ENCODE peak calls at places on chromosomes 2 and 18, in seven cellular contexts. One of them, this sample, is unnamed.

GRCh38 chr2:196205891-196206408 is 34.6 kb upstream of the STK17B start:
- DNase-seq in A549: no peak
- DNase-seq in IMR-90: no peak
- DNase-seq in ovary: no peak
- DNase-seq in choroid plexus epithelial cell: peak
- DNase-seq in lower leg skin: peak
- DNase-seq in body of pancreas: no peak
- DNase-seq in this sample: no peak

GRCh38 chr2:218746470-218746795 is 35.5 kb upstream of the CYP27A1 start:
- DNase-seq in A549: no peak
- DNase-seq in IMR-90: no peak
- DNase-seq in ovary: no peak
- DNase-seq in choroid plexus epithelial cell: no peak
- DNase-seq in lower leg skin: no peak
- DNase-seq in body of pancreas: no peak
- DNase-seq in this sample: no peak

GRCh38 chr18:27558388-27559158 is 373.5 kb upstream of the CHST9 start:
- DNase-seq in A549: no peak
- DNase-seq in IMR-90: no peak
- DNase-seq in ovary: no peak
- DNase-seq in choroid plexus epithelial cell: no peak
- DNase-seq in lower leg skin: no peak
- DNase-seq in body of pancreas: no peak
- DNase-seq in this sample: no peak

GRCh38 chr2:76610451-76610850 is 899.7 kb upstream of the GCFC2 start:
- DNase-seq in A549: no peak
- DNase-seq in IMR-90: no peak
- DNase-seq in ovary: no peak
- DNase-seq in choroid plexus epithelial cell: no peak
- DNase-seq in lower leg skin: no peak
- DNase-seq in body of pancreas: no peak
- DNase-seq in this sample: no peak

GRCh38 chr2:209763106-209763505 is 8.5 kb upstream of the UNC80 start:
- DNase-seq in A549: no peak
- DNase-seq in IMR-90: no peak
- DNase-seq in ovary: no peak
- DNase-seq in choroid plexus epithelial cell: no peak
- DNase-seq in lower leg skin: no peak
- DNase-seq in body of pancreas: no peak
- DNase-seq in this sample: no peak

GRCh38 chr2:189178726-189179606 is 595 bp downstream of the COL5A2 start:
- DNase-seq in A549: peak
- DNase-seq in IMR-90: peak
- DNase-seq in ovary: peak
- DNase-seq in choroid plexus epithelial cell: peak
- DNase-seq in lower leg skin: no peak
- DNase-seq in body of pancreas: no peak
- DNase-seq in this sample: no peak

GRCh38 chr2:9739508-9739907 is 103.8 kb upstream of the TAF1B start:
- DNase-seq in A549: no peak
- DNase-seq in IMR-90: no peak
- DNase-seq in ovary: peak
- DNase-seq in choroid plexus epithelial cell: no peak
- DNase-seq in lower leg skin: peak
- DNase-seq in body of pancreas: no peak
- DNase-seq in this sample: no peak

GRCh38 chr2:3329491-3329890 is 48.1 kb downstream of the EIPR1 start:
- DNase-seq in A549: no peak
- DNase-seq in IMR-90: no peak
- DNase-seq in ovary: no peak
- DNase-seq in choroid plexus epithelial cell: no peak
- DNase-seq in lower leg skin: no peak
- DNase-seq in body of pancreas: no peak
- DNase-seq in this sample: no peak

GRCh38 chr2:64400103-64400728 is 53.7 kb upstream of the LGALSL start:
- DNase-seq in A549: no peak
- DNase-seq in IMR-90: no peak
- DNase-seq in ovary: no peak
- DNase-seq in choroid plexus epithelial cell: peak
- DNase-seq in lower leg skin: no peak
- DNase-seq in body of pancreas: no peak
- DNase-seq in this sample: no peak

GRCh38 chr2:67215214-67215613 is 181.9 kb upstream of the ETAA1 start:
- DNase-seq in A549: peak
- DNase-seq in IMR-90: peak
- DNase-seq in ovary: peak
- DNase-seq in choroid plexus epithelial cell: peak
- DNase-seq in lower leg skin: no peak
- DNase-seq in body of pancreas: peak
- DNase-seq in this sample: no peak

GRCh38 chr2:238239552-238239871 is 326 bp downstream of the HES6 start:
- DNase-seq in A549: no peak
- DNase-seq in IMR-90: no peak
- DNase-seq in ovary: no peak
- DNase-seq in choroid plexus epithelial cell: no peak
- DNase-seq in lower leg skin: no peak
- DNase-seq in body of pancreas: no peak
- DNase-seq in this sample: no peak

GRCh38 chr2:12416600-12416999 is 300.1 kb upstream of the TRIB2 start:
- DNase-seq in A549: no peak
- DNase-seq in IMR-90: peak
- DNase-seq in ovary: peak
- DNase-seq in choroid plexus epithelial cell: peak
- DNase-seq in lower leg skin: no peak
- DNase-seq in body of pancreas: peak
- DNase-seq in this sample: no peak

GRCh38 chr2:179580378-179581146 is 280.9 kb downstream of the ZNF385B start:
- DNase-seq in A549: no peak
- DNase-seq in IMR-90: no peak
- DNase-seq in ovary: no peak
- DNase-seq in choroid plexus epithelial cell: no peak
- DNase-seq in lower leg skin: no peak
- DNase-seq in body of pancreas: peak
- DNase-seq in this sample: no peak

GRCh38 chr2:65057391-65058052 is 1.3 kb downstream of the CEP68 start:
- DNase-seq in A549: no peak
- DNase-seq in IMR-90: peak
- DNase-seq in ovary: no peak
- DNase-seq in choroid plexus epithelial cell: peak
- DNase-seq in lower leg skin: no peak
- DNase-seq in body of pancreas: no peak
- DNase-seq in this sample: no peak

GRCh38 chr2:111202266-111203040 is 81.7 kb downstream of the BCL2L11 start:
- DNase-seq in A549: no peak
- DNase-seq in IMR-90: peak
- DNase-seq in ovary: no peak
- DNase-seq in choroid plexus epithelial cell: peak
- DNase-seq in lower leg skin: no peak
- DNase-seq in body of pancreas: no peak
- DNase-seq in this sample: peak

GRCh38 chr2:101267671-101268656 is 15.3 kb downstream of the CNOT11 start:
- DNase-seq in A549: no peak
- DNase-seq in IMR-90: no peak
- DNase-seq in ovary: no peak
- DNase-seq in choroid plexus epithelial cell: no peak
- DNase-seq in lower leg skin: no peak
- DNase-seq in body of pancreas: no peak
- DNase-seq in this sample: no peak

GRCh38 chr2:102520009-102520408 is 47.0 kb downstream of the SLC9A4 start:
- DNase-seq in A549: peak
- DNase-seq in IMR-90: peak
- DNase-seq in ovary: no peak
- DNase-seq in choroid plexus epithelial cell: peak
- DNase-seq in lower leg skin: no peak
- DNase-seq in body of pancreas: no peak
- DNase-seq in this sample: no peak

GRCh38 chr2:1373794-1374193 is 39.5 kb upstream of the TPO start:
- DNase-seq in A549: no peak
- DNase-seq in IMR-90: no peak
- DNase-seq in ovary: no peak
- DNase-seq in choroid plexus epithelial cell: no peak
- DNase-seq in lower leg skin: no peak
- DNase-seq in body of pancreas: no peak
- DNase-seq in this sample: no peak

GRCh38 chr2:32626591-32627221 is 1.1 kb upstream of the TTC27 start:
- DNase-seq in A549: no peak
- DNase-seq in IMR-90: no peak
- DNase-seq in ovary: no peak
- DNase-seq in choroid plexus epithelial cell: peak
- DNase-seq in lower leg skin: no peak
- DNase-seq in body of pancreas: no peak
- DNase-seq in this sample: no peak

GRCh38 chr18:49021433-49022129 is 70.8 kb upstream of the SMAD7 start:
- DNase-seq in A549: no peak
- DNase-seq in IMR-90: peak
- DNase-seq in ovary: no peak
- DNase-seq in choroid plexus epithelial cell: peak
- DNase-seq in lower leg skin: peak
- DNase-seq in body of pancreas: peak
- DNase-seq in this sample: no peak

GRCh38 chr2:136238214-136238551 is 120.2 kb upstream of the CXCR4 start:
- DNase-seq in A549: no peak
- DNase-seq in IMR-90: no peak
- DNase-seq in ovary: no peak
- DNase-seq in choroid plexus epithelial cell: peak
- DNase-seq in lower leg skin: no peak
- DNase-seq in body of pancreas: no peak
- DNase-seq in this sample: no peak

GRCh38 chr2:136242100-136242499 is 124.2 kb upstream of the CXCR4 start:
- DNase-seq in A549: no peak
- DNase-seq in IMR-90: no peak
- DNase-seq in ovary: no peak
- DNase-seq in choroid plexus epithelial cell: peak
- DNase-seq in lower leg skin: no peak
- DNase-seq in body of pancreas: no peak
- DNase-seq in this sample: no peak

GRCh38 chr2:136235451-136236418 is 117.8 kb upstream of the CXCR4 start:
- DNase-seq in A549: peak
- DNase-seq in IMR-90: peak
- DNase-seq in ovary: no peak
- DNase-seq in choroid plexus epithelial cell: peak
- DNase-seq in lower leg skin: no peak
- DNase-seq in body of pancreas: no peak
- DNase-seq in this sample: no peak

GRCh38 chr2:136242687-136243277 is 124.8 kb upstream of the CXCR4 start:
- DNase-seq in A549: no peak
- DNase-seq in IMR-90: no peak
- DNase-seq in ovary: no peak
- DNase-seq in choroid plexus epithelial cell: peak
- DNase-seq in lower leg skin: no peak
- DNase-seq in body of pancreas: no peak
- DNase-seq in this sample: no peak

GRCh38 chr2:136238552-136239346 is 120.8 kb upstream of the CXCR4 start:
- DNase-seq in A549: no peak
- DNase-seq in IMR-90: peak
- DNase-seq in ovary: no peak
- DNase-seq in choroid plexus epithelial cell: peak
- DNase-seq in lower leg skin: no peak
- DNase-seq in body of pancreas: no peak
- DNase-seq in this sample: no peak
- H3K4me3 ChIP-seq in A549: no peak
- H3K4me3 ChIP-seq in IMR-90: no peak
- H3K4me3 ChIP-seq in ovary: no peak
- H3K4me3 ChIP-seq in choroid plexus epithelial cell: no peak
- H3K4me3 ChIP-seq in lower leg skin: no peak
- H3K4me3 ChIP-seq in body of pancreas: no peak
- H3K4me3 ChIP-seq in this sample: no peak

GRCh38 chr2:178208817-178209216 is 14.5 kb downstream of the OSBPL6 start:
- DNase-seq in A549: no peak
- DNase-seq in IMR-90: peak
- DNase-seq in ovary: no peak
- DNase-seq in choroid plexus epithelial cell: peak
- DNase-seq in lower leg skin: no peak
- DNase-seq in body of pancreas: no peak
- DNase-seq in this sample: no peak
- TF ChIP-seq CTCF in A549: peak
- TF ChIP-seq CTCF in IMR-90: peak
- TF ChIP-seq CTCF in ovary: no peak
- TF ChIP-seq CTCF in choroid plexus epithelial cell: peak
- TF ChIP-seq CTCF in lower leg skin: no peak
- TF ChIP-seq CTCF in body of pancreas: peak
- TF ChIP-seq CTCF in this sample: peak

GRCh38 chr2:119810039-119810630 is 50.4 kb downstream of the PTPN4 start:
- DNase-seq in A549: no peak
- DNase-seq in IMR-90: no peak
- DNase-seq in ovary: no peak
- DNase-seq in choroid plexus epithelial cell: peak
- DNase-seq in lower leg skin: no peak
- DNase-seq in body of pancreas: no peak
- DNase-seq in this sample: no peak

GRCh38 chr2:119814216-119814615 is 54.5 kb downstream of the PTPN4 start:
- DNase-seq in A549: no peak
- DNase-seq in IMR-90: no peak
- DNase-seq in ovary: no peak
- DNase-seq in choroid plexus epithelial cell: no peak
- DNase-seq in lower leg skin: no peak
- DNase-seq in body of pancreas: no peak
- DNase-seq in this sample: no peak

GRCh38 chr2:119808516-119809147 is 48.9 kb downstream of the PTPN4 start:
- DNase-seq in A549: no peak
- DNase-seq in IMR-90: no peak
- DNase-seq in ovary: no peak
- DNase-seq in choroid plexus epithelial cell: peak
- DNase-seq in lower leg skin: no peak
- DNase-seq in body of pancreas: no peak
- DNase-seq in this sample: no peak

DNA sequence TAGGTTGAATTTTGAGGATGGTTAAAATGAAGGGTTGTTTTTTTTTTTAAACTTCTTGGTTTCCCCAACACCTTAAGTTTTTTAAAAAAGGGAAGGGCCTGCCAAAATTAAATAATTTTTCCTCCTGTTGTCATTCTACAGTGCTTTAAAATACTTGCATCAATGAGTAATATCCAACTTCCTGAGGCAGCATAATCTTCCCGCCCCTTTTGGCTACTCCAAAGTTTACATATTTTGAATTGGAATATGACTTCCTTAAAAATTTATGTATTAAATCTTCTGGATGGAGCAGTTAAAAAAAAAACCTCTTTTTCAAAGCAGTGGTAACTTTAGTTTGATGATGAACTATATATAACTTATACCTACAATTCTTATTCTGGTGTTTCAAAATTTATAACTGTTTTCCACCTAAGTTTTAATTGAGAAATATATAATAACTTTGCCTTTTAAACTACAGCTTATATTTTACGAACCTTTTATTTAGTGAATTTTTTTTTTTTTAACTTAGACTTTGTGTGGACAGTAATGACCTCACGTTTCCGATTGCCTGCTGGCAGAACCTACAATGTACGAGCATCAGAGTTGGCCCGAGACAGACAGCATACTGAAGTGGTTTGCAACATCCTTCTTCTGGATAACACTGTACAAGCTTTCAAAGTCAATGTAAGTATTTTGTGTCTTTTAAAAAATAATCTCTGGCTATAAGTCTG is 49.8 kb downstream of the PTPN4 start:
- DNase-seq in A549: no peak
- DNase-seq in IMR-90: peak
- DNase-seq in ovary: no peak
- DNase-seq in choroid plexus epithelial cell: peak
- DNase-seq in lower leg skin: no peak
- DNase-seq in body of pancreas: no peak
- DNase-seq in this sample: no peak
- H3K4me3 ChIP-seq in A549: no peak
- H3K4me3 ChIP-seq in IMR-90: no peak
- H3K4me3 ChIP-seq in ovary: no peak
- H3K4me3 ChIP-seq in choroid plexus epithelial cell: no peak
- H3K4me3 ChIP-seq in lower leg skin: no peak
- H3K4me3 ChIP-seq in body of pancreas: no peak
- H3K4me3 ChIP-seq in this sample: no peak

GRCh38 chr18:68843467-68844089 is 45.7 kb downstream of the CCDC102B start:
- DNase-seq in A549: no peak
- DNase-seq in IMR-90: peak
- DNase-seq in ovary: no peak
- DNase-seq in choroid plexus epithelial cell: peak
- DNase-seq in lower leg skin: no peak
- DNase-seq in body of pancreas: no peak
- DNase-seq in this sample: no peak
- TF ChIP-seq CTCF in A549: no peak
- TF ChIP-seq CTCF in IMR-90: peak
- TF ChIP-seq CTCF in ovary: no peak
- TF ChIP-seq CTCF in choroid plexus epithelial cell: peak
- TF ChIP-seq CTCF in lower leg skin: no peak
- TF ChIP-seq CTCF in body of pancreas: no peak
- TF ChIP-seq CTCF in this sample: no peak

This sample was measured in esophagus muscularis mucosa.